ENCODE peak calls at places on chromosomes 13 and 19, in nine cellular contexts. N is HAP-1; Q is memory B cell; M is A172; L is lower leg skin; Z is BJ; H is fibroblast of pulmonary artery; Y is activated CD4-positive, alpha-beta T cell treated with anti-CD3 and anti-CD28 coated beads, Interleukin-2, amount 10 ng/mL, durations not matched to agents 7 days and 5 days; G is A549. K is an unnamed sample.

GRCh38 chr13:39527961-39528720 is 74.9 kb downstream of the LHFPL6 start:
- DNase-seq in N (no peak), Q (no peak), M (peak), L (no peak), Z (peak), H (peak), Y (no peak), G (peak), K (peak)

GRCh38 chr19:43651758-43652545 is 12.3 kb upstream of the CADM4 start:
- DNase-seq in N (peak), Q (peak), M (peak), L (no peak), Z (peak), H (peak), Y (peak), G (peak), K (peak)

GRCh38 chr13:40440990-40441820 is 225.2 kb downstream of the FOXO1 start:
- DNase-seq in N (no peak), Q (no peak), M (peak), L (peak), Z (no peak), H (peak), Y (no peak), G (peak), K (peak)

GRCh38 chr19:46381746-46382345 is 31.5 kb downstream of the CCDC8 start:
- DNase-seq in N (no peak), Q (no peak), M (no peak), L (peak), Z (no peak), H (no peak), Y (no peak), G (no peak), K (no peak)

GRCh38 chr19:56838930-56839664 is 1.4 kb downstream of the PEG3 start:
- DNase-seq in N (no peak), Q (no peak), M (no peak), L (peak), Z (peak), H (peak), Y (no peak), G (peak), K (peak)

GRCh38 chr19:4870025-4870700 is 2.7 kb upstream of the PLIN3 start:
- DNase-seq in N (peak), Q (no peak), M (peak), L (no peak), Z (peak), H (peak), Y (no peak), G (peak), K (peak)

GRCh38 chr13:33015275-33015674 is 948 bp upstream of the KL start:
- DNase-seq in N (no peak), Q (no peak), M (no peak), L (no peak), Z (no peak), H (peak), Y (no peak), G (no peak), K (no peak)

GRCh38 chr13:25692156-25692555 is 320.4 kb downstream of the ATP8A2 start:
- DNase-seq in N (no peak), Q (no peak), M (no peak), L (no peak), Z (no peak), H (no peak), Y (no peak), G (no peak), K (no peak)

K was measured in kidney glomerular epithelial cell.